ENCODE peak calls at places on chromosomes 2 and 18, in six cellular contexts. V is mesenchymal stem cell, E is H1, T is H9, Y is IMR-90, F is trophoblast cell. G is an unnamed sample.
A peak's percentile ranks its signal among the peaks of the same experiment; 100 is the strongest.

GRCh38 chr18:74116628-74117554 is 30.7 kb downstream of the FBXO15 start:
- DNase-seq in Y (peak; percentile 65), E (no peak), F (peak; percentile 46), T (peak; percentile 67), V (peak; percentile 58), G (no peak)

GRCh38 chr18:56453576-56453975 is 184.8 kb downstream of the TXNL1 start:
- DNase-seq in V (no peak), Y (no peak), E (no peak), T (no peak), F (peak; percentile 56), G (no peak)

GRCh38 chr2:237081596-237081995 is 4.1 kb upstream of the COPS8 start:
- DNase-seq in E (no peak), V (no peak), F (no peak), T (no peak), Y (peak; percentile 19), G (no peak)

GRCh38 chr2:156322681-156323211 is 9.8 kb downstream of the NR4A2 start:
- DNase-seq in F (no peak), E (peak; percentile 70), T (peak; percentile 47), Y (no peak), V (peak; percentile 35), G (peak; percentile 62)

GRCh38 chr2:191122638-191123294 is 28.0 kb downstream of the STAT4 start:
- DNase-seq in V (no peak), F (no peak), T (no peak), E (no peak), Y (no peak), G (no peak)

GRCh38 chr2:221969087-221969829 is 329.5 kb downstream of the PAX3 start:
- DNase-seq in T (no peak), E (no peak), F (peak; percentile 68), V (peak; percentile 55), Y (peak; percentile 55), G (peak; percentile 33)

GRCh38 chr2:28084564-28084963 is 194.0 kb downstream of the BABAM2 start:
- DNase-seq in V (no peak), E (no peak), Y (no peak), F (no peak), T (no peak), G (no peak)

GRCh38 chr2:237665713-237666143 is 38.3 kb downstream of the LRRFIP1 start:
- DNase-seq in V (no peak), Y (no peak), T (peak; percentile 68), F (no peak), E (no peak), G (peak; percentile 40)

GRCh38 chr2:121716126-121716525 is 20.5 kb downstream of the NIFK start:
- DNase-seq in Y (no peak), E (no peak), V (no peak), F (no peak), T (no peak), G (no peak)

GRCh38 chr2:236284208-236284607 is 20.0 kb upstream of the ASB18 start:
- DNase-seq in Y (no peak), V (no peak), F (no peak), T (no peak), E (no peak), G (no peak)

GRCh38 chr18:13879492-13879891 is 35.8 kb downstream of the MC2R start:
- DNase-seq in F (no peak), E (no peak), T (no peak), V (no peak), Y (no peak), G (no peak)

GRCh38 chr2:156476021-156476420 is 39.8 kb downstream of the GPD2 start:
- DNase-seq in Y (no peak), V (no peak), E (no peak), T (no peak), F (no peak), G (no peak)

GRCh38 chr2:46954951-46955571 is 39.5 kb upstream of the MCFD2 start:
- DNase-seq in Y (peak; percentile 93), F (peak; percentile 64), V (peak; percentile 90), E (no peak), T (peak; percentile 48), G (peak; percentile 68)

GRCh38 chr2:222904557-222905258 is 43.9 kb downstream of the ACSL3 start:
- DNase-seq in E (no peak), F (no peak), V (peak; percentile 91), T (no peak), Y (peak; percentile 97), G (no peak)

GRCh38 chr2:99809259-99809900 is 319.6 kb upstream of the REV1 start:
- DNase-seq in Y (peak; percentile 40), T (no peak), F (no peak), V (no peak), E (no peak), G (peak; percentile 18)

GRCh38 chr2:137435176-137435575 is 529.1 kb upstream of the HNMT start:
- DNase-seq in Y (no peak), F (peak; percentile 54), T (no peak), V (no peak), E (no peak), G (no peak)

GRCh38 chr2:29260151-29260772 is 145.0 kb downstream of the CLIP4 start:
- DNase-seq in V (no peak), T (no peak), F (peak; percentile 5), E (no peak), Y (peak; percentile 33), G (no peak)

GRCh38 chr18:63924551-63924950 is 16.8 kb downstream of the SERPINB10 start:
- DNase-seq in T (no peak), E (no peak), Y (peak; percentile 20), F (peak; percentile 48), V (peak; percentile 65), G (no peak)

GRCh38 chr18:58887613-58887963 is 22.9 kb downstream of the ZNF532 start:
- DNase-seq in Y (no peak), E (no peak), V (peak; percentile 84), F (peak; percentile 35), T (no peak), G (no peak)

GRCh38 chr2:58448065-58448507 is 207.0 kb upstream of the FANCL start:
- DNase-seq in F (peak; percentile 72), T (peak; percentile 92), E (peak; percentile 82), V (peak; percentile 84), Y (peak; percentile 62), G (peak; percentile 75)

GRCh38 chr18:42141439-42141838 is 186.4 kb downstream of the PIK3C3 start:
- DNase-seq in T (no peak), Y (peak; percentile 2), E (no peak), F (no peak), V (no peak), G (no peak)

GRCh38 chr18:3044931-3045698 is 32.2 kb upstream of the LPIN2 start:
- DNase-seq in Y (no peak), E (no peak), V (no peak), T (no peak), F (peak; percentile 6), G (no peak)

GRCh38 chr18:28576941-28577340 is 400.0 kb upstream of the CDH2 start:
- DNase-seq in F (no peak), Y (peak; percentile 5), V (no peak), E (no peak), T (no peak), G (no peak)

GRCh38 chr2:43055985-43056384 is 170.4 kb downstream of the ZFP36L2 start:
- DNase-seq in Y (no peak), F (no peak), T (no peak), E (no peak), V (no peak), G (no peak)

GRCh38 chr2:121137571-121137970 is 147.4 kb downstream of the TFCP2L1 start:
- DNase-seq in E (no peak), T (no peak), Y (no peak), F (no peak), V (no peak), G (no peak)

GRCh38 chr2:85705680-85706039 is 11.5 kb downstream of the GNLY start:
- DNase-seq in E (no peak), T (no peak), F (peak; percentile 86), V (peak; percentile 96), Y (peak; percentile 99), G (no peak)

GRCh38 chr2:7685342-7686015 is 768.3 kb downstream of the RNF144A start:
- DNase-seq in F (peak; percentile 43), Y (peak; percentile 32), T (no peak), E (no peak), V (peak; percentile 35), G (no peak)

GRCh38 chr2:20596973-20597867 is 53.7 kb downstream of the HS1BP3 start:
- DNase-seq in Y (no peak), E (no peak), F (no peak), V (peak; percentile 94), T (no peak), G (no peak)

GRCh38 chr18:45621068-45621511 is 5.8 kb downstream of the SLC14A2 start:
- DNase-seq in V (peak; percentile 45), Y (peak; percentile 44), F (peak; percentile 59), E (peak; percentile 56), T (peak; percentile 52), G (peak; percentile 47)

DNA sequence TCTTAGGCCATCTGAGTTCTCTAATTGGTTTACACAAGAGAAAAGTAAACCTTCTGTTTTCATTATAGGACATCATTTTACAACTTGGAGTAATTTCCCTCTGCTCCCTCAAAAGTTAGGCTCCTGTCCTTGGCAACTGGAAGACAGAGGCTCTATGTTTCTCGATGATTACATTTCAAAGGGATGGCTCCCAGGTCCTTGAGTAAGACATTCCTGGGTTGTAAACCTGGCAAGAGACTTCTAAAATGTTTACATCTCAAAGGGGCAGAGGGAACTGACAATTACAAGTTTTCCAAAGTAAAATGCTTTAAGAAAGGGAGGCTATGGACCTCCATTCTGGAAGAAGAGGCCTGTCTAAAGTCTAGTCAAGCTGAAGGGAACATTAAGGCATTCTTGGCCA is 268.3 kb upstream of the REG3G start:
- DNase-seq in E (no peak), V (no peak), F (no peak), T (no peak), Y (no peak), G (no peak)
- H4K8ac ChIP-seq in E (no peak overlapping the region), V (no peak overlapping the region), F (no peak overlapping the region), T (no peak overlapping the region), Y (no peak overlapping the region), G (no peak overlapping the region)

GRCh38 chr2:113888641-113889470 is 1.0 kb upstream of the ACTR3 start:
- DNase-seq in E (no peak), Y (no peak), V (no peak), T (no peak), F (no peak), G (no peak)
- H2BK5ac ChIP-seq in E (peak overlapping the region; percentile 98), Y (peak overlapping the region; percentile 80), V (peak overlapping the region; percentile 87), T (peak overlapping the region; percentile 54), F (peak overlapping the region; percentile 83), G (no peak overlapping the region)

DNA sequence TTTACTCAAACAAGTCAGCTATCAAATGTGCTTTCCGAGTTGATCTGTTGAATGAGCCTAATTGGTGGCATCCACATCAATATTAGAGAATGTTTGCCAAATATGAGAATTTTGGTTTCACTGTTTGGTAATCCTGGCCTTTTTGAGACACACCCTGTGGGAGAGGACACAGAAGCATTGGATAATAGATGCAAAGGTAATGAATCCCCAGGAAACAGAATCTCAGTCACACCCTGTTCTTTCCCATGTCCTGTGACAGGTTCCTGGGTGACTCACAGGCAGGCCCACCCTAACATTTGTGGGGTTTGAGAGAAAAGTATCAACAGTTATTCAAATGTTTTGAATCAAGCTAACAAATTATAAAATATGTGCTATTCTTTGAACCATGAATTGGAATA is 99.8 kb upstream of the PELI1 start:
- DNase-seq in V (no peak), Y (no peak), F (no peak), T (no peak), E (no peak), G (no peak)
- H4K91ac ChIP-seq in V (no peak overlapping the region), Y (no peak overlapping the region), F (no peak overlapping the region), T (no peak overlapping the region), E (no peak overlapping the region), G (no peak overlapping the region)

DNA sequence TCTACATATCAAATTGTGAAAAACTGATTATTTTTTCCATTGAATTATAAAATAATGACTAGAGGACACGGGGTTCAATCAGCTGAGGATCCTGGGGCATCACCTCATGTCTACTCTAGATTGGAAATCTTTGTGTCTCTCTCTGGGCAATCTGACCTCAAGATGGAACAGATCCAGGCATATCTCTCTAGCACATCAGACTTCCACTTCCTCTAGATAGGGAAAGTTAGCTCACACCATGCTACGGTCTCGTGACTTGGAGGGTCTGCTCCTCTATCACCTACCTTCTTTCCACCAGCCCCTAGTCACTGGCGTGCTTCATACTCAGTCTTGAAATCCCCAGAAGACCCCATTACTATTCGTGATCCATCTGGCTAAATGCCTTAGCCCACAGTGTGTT is 148.8 kb downstream of the ANKRD44 start:
- DNase-seq in Y (no peak), E (no peak), V (no peak), F (no peak), T (no peak), G (no peak)
- H4K8ac ChIP-seq in Y (no peak overlapping the region), E (no peak overlapping the region), V (no peak overlapping the region), F (no peak overlapping the region), T (no peak overlapping the region), G (no peak overlapping the region)

G was measured in neuronal stem cell.